ENCODE peak calls at places on chromosomes 7 and 10, in eight cellular contexts. J is MM.1S; S is iris pigment epithelial cell; W is EL; V is activated CD4-positive, CD25-positive, alpha-beta regulatory T cell; O is suprapubic skin; L is astrocyte; X is colonic mucosa. R is an unnamed sample.

GRCh38 chr7:87445897-87446296 is 29.6 kb downstream of the ABCB4 start:
- DNase-seq in J (peak), S (no peak), W (no peak), V (no peak), O (no peak), L (no peak), X (no peak), R (no peak)

GRCh38 chr10:115762029-115762428 is 511.0 kb downstream of the GFRA1 start:
- DNase-seq in J (no peak), S (peak), W (no peak), V (no peak), O (no peak), L (peak), X (no peak), R (peak)

GRCh38 chr10:124624875-124625274 is 119.3 kb downstream of the FAM53B start:
- DNase-seq in J (no peak), S (no peak), W (no peak), V (no peak), O (no peak), L (no peak), X (no peak), R (no peak)

GRCh38 chr7:151769189-151769821 is 107.6 kb downstream of the PRKAG2 start:
- DNase-seq in J (peak), S (no peak), W (no peak), V (no peak), O (no peak), L (no peak), X (no peak), R (no peak)

GRCh38 chr10:51057925-51058324 is 16.4 kb upstream of the PRKG1 start:
- DNase-seq in J (no peak), S (no peak), W (no peak), V (no peak), O (no peak), L (no peak), X (no peak), R (no peak)

GRCh38 chr10:116553378-116553980 is 7.7 kb downstream of the PNLIP start:
- DNase-seq in J (no peak), S (no peak), W (no peak), V (no peak), O (no peak), L (no peak), X (no peak), R (no peak)

GRCh38 chr10:19819419-19820033 is 3.3 kb downstream of the PLXDC2 start:
- DNase-seq in J (peak), S (peak), W (peak), V (no peak), O (no peak), L (peak), X (peak), R (peak)

GRCh38 chr7:69434350-69434749 is 163.9 kb upstream of the AUTS2 start:
- DNase-seq in J (no peak), S (peak), W (no peak), V (no peak), O (no peak), L (peak), X (no peak), R (no peak)

GRCh38 chr7:3416453-3416852 is 115.4 kb downstream of the SDK1 start:
- DNase-seq in J (no peak), S (no peak), W (no peak), V (no peak), O (no peak), L (no peak), X (no peak), R (no peak)

GRCh38 chr10:89889610-89890009 is 188.2 kb downstream of the KIF20B start:
- DNase-seq in J (no peak), S (no peak), W (no peak), V (no peak), O (no peak), L (no peak), X (no peak), R (no peak)

GRCh38 chr10:89389254-89389653 is 3.2 kb upstream of the IFIT1 start:
- DNase-seq in J (peak), S (no peak), W (peak), V (no peak), O (no peak), L (peak), X (no peak), R (no peak)

R was measured in SJCRH30.